ENCODE peak calls at places on chromosomes 13 and 19, in six cellular contexts. L is heart right ventricle; Q is CD8-positive, alpha-beta memory T cell; A is mucosa of descending colon; F is psoas muscle; S is A549. O is an unnamed sample. For H3K9me3, the result is how much of the 10 kb centered on the place peaks cover.

GRCh38 chr19:45757696-45758095 is 11.4 kb downstream of the SIX5 start:
- DNase-seq in Q (no peak), S (no peak), F (no peak), L (no peak), A (no peak), O (no peak)

GRCh38 chr19:53580871-53581835 is 43.2 kb downstream of the ZNF331 start:
- DNase-seq in S (no peak), A (peak), F (no peak), Q (no peak), L (no peak), O (no peak)

GRCh38 chr13:84760956-84761355 is 878.7 kb upstream of the SLITRK1 start:
- DNase-seq in L (no peak), F (no peak), Q (no peak), A (no peak), S (no peak), O (no peak)

GRCh38 chr13:30097089-30097488 is 210.3 kb downstream of the KATNAL1 start:
- DNase-seq in L (no peak), A (no peak), S (no peak), F (no peak), Q (no peak), O (no peak)

GRCh38 chr13:30006246-30006645 is 155.8 kb upstream of the UBL3 start:
- DNase-seq in F (no peak), Q (no peak), S (no peak), L (no peak), A (no peak), O (no peak)

GRCh38 chr19:48905664-48906063 is 5.6 kb downstream of the NUCB1 start:
- DNase-seq in L (no peak), F (no peak), A (no peak), Q (no peak), S (no peak), O (no peak)

GRCh38 chr19:48627211-48627864 is 8.0 kb downstream of the SPHK2 start:
- DNase-seq in L (no peak), Q (no peak), A (peak), F (no peak), S (no peak), O (no peak)

GRCh38 chr13:98222816-98223215 is 45.7 kb upstream of the RNF113B start:
- DNase-seq in L (no peak), A (no peak), F (no peak), S (no peak), Q (no peak), O (no peak)

GRCh38 chr13:100363351-100363750 is 225.2 kb downstream of the GGACT start:
- DNase-seq in S (peak), A (no peak), Q (no peak), F (no peak), L (no peak), O (no peak)

GRCh38 chr19:53388904-53389303 is 6.0 kb upstream of the ZNF765 start:
- DNase-seq in S (no peak), Q (no peak), F (no peak), A (no peak), L (no peak), O (no peak)

GRCh38 chr19:27776020-27776419 is 1436.9 kb downstream of the UQCRFS1 start:
- DNase-seq in F (no peak), Q (no peak), A (no peak), S (peak), L (no peak), O (no peak)

GRCh38 chr19:19662344-19662743 is 1.1 kb downstream of the ATP13A1 start:
- DNase-seq in F (no peak), L (no peak), Q (no peak), S (no peak), A (no peak), O (no peak)

GRCh38 chr19:1252221-1252817 is 3.9 kb downstream of the MIDN start:
- DNase-seq in S (peak), Q (peak), A (peak), F (peak), L (peak), O (peak)

GRCh38 chr19:50808856-50809255 is 14.7 kb downstream of the KLK1 start:
- DNase-seq in A (no peak), Q (no peak), F (no peak), S (no peak), L (no peak), O (no peak)

GRCh38 chr13:35881360-35881759 is 249.8 kb downstream of the DCLK1 start:
- DNase-seq in Q (no peak), A (no peak), L (no peak), F (no peak), S (no peak), O (no peak)

GRCh38 chr13:110559429-110559943 is 2.0 kb downstream of the RAB20 start:
- DNase-seq in L (peak), Q (no peak), F (no peak), A (peak), S (no peak), O (no peak)

GRCh38 chr13:50006426-50007135 is 8.7 kb upstream of the KCNRG start:
- DNase-seq in A (peak), L (no peak), F (no peak), Q (no peak), S (no peak), O (no peak)

GRCh38 chr13:21925720-21926119 is 254.8 kb downstream of the FGF9 start:
- DNase-seq in L (no peak), F (no peak), A (no peak), Q (no peak), S (no peak), O (no peak)

GRCh38 chr19:3131168-3131567 is 4.7 kb upstream of the GNA15 start:
- DNase-seq in S (no peak), Q (peak), L (no peak), F (no peak), A (peak), O (no peak)

GRCh38 chr19:18183529-18183928 is 9.5 kb upstream of the MPV17L2 start:
- DNase-seq in S (no peak), A (no peak), Q (no peak), L (no peak), F (no peak), O (no peak)

GRCh38 chr19:1243768-1244692 is 2.5 kb downstream of the ATP5F1D start:
- DNase-seq in S (peak), Q (peak), F (peak), A (peak), L (peak), O (peak)

GRCh38 chr13:87259479-87260083 is 411.6 kb upstream of the SLITRK5 start:
- DNase-seq in S (peak), A (no peak), Q (no peak), F (no peak), L (no peak), O (no peak)

GRCh38 chr13:98798849-98799645 is 46.6 kb upstream of the SLC15A1 start:
- DNase-seq in Q (no peak), F (no peak), S (no peak), A (no peak), L (no peak), O (no peak)

GRCh38 chr13:94849254-94849653 is 136.9 kb upstream of the SOX21 start:
- DNase-seq in L (no peak), F (no peak), S (no peak), A (no peak), Q (no peak), O (no peak)

GRCh38 chr19:12112701-12113100 is 27.4 kb downstream of the ZNF20 start:
- DNase-seq in S (no peak), Q (no peak), F (no peak), A (no peak), L (no peak), O (no peak)

GRCh38 chr19:33280351-33280921 is 21.9 kb downstream of the CEBPA start:
- DNase-seq in A (peak), Q (no peak), S (no peak), L (no peak), F (no peak), O (no peak)

GRCh38 chr19:47221890-47222289 is 9.1 kb downstream of the BBC3 start:
- DNase-seq in F (no peak), S (no peak), Q (no peak), L (no peak), A (no peak), O (no peak)

GRCh38 chr19:17873661-17874422 is 2.1 kb downstream of the SLC5A5 start:
- DNase-seq in F (no peak), S (peak), Q (peak), A (peak), L (no peak), O (peak)

GRCh38 chr19:566403-566802 is 6.0 kb upstream of the BSG start:
- DNase-seq in F (no peak), L (no peak), A (no peak), Q (no peak), S (no peak), O (no peak)

GRCh38 chr19:2495651-2496316 is 19.9 kb downstream of the GADD45B start:
- DNase-seq in S (no peak), F (no peak), L (peak), A (peak), Q (no peak), O (no peak)

GRCh38 chr13:98749501-98749900 is 3.0 kb downstream of the SLC15A1 start:
- DNase-seq in A (no peak), F (no peak), L (no peak), Q (no peak), S (no peak), O (no peak)

GRCh38 chr19:12137541-12137940 is 2.6 kb downstream of the ZNF20 start:
- DNase-seq in F (no peak), Q (peak), S (no peak), A (no peak), L (no peak), O (no peak)

GRCh38 chr19:3528080-3528479 is 10.9 kb upstream of the TEKTIP1 start:
- DNase-seq in Q (no peak), F (no peak), S (no peak), L (no peak), A (no peak), O (no peak)

DNA sequence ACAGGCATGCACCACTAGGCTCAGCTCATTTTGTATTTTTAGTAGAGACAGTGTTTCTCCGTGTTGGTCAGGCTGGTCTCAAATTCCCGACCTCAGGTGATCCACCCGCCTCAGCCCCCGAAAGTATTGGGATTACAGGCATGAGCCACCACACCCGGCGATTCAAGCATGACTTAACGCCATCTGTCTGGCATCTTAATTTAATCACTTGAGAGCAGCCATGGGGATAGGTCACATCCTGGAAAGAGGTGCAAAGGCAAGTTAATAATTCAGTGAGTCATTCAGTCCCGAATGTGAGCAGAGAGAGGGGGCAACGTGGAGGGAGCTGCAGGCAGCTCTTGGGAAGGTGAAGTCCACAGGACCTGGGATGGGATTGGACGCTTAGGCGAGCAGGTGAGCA is 31.7 kb upstream of the USP29 start:
- DNase-seq in L (no peak), A (no peak), Q (no peak), F (no peak), S (no peak), O (no peak)
- H3K9me3 ChIP-seq in L (under half), A (half or more), Q (under half), F (under half), S (half or more), O (under half)

DNA sequence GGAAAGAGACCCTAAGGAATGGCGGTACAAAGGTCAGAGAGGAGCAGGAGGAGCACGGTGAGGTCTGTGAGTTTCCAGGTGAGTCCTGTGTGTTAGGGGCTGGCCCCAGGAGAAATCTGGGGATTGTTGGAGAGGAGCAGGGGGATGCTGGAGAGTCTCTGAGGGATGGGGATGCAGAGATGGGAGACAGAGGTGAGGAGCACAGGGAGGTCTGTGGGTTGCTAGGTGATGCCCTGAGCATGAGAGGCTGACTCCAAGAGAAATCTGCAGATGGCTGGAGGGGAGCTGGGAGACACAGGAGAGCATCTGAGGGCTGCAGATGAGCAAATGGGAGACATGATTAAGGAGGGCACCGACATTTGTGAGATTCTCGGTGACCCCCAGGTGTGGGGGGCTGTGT is 4.1 kb upstream of the ZNF229 start:
- DNase-seq in L (no peak), A (no peak), Q (no peak), F (no peak), S (no peak), O (no peak)
- H3K9me3 ChIP-seq in L (under half), A (half or more), Q (under half), F (under half), S (half or more), O (under half)

GRCh38 chr13:111911754-111912452 is 155.0 kb upstream of the SOX1 start:
- DNase-seq in Q (no peak), L (no peak), A (no peak), S (no peak), F (no peak), O (no peak)
- H3K9me3 ChIP-seq in Q (under half), L (under half), A (under half), S (under half), F (under half), O (under half)

GRCh38 chr19:8429044-8429443 is 15.7 kb upstream of the HNRNPM start:
- DNase-seq in S (no peak), L (no peak), A (no peak), Q (no peak), F (no peak), O (no peak)
- H3K9me3 ChIP-seq in S (under half), L (under half), A (under half), Q (under half), F (under half), O (under half)

O was measured in T-helper 17 cell.